ENCODE peak calls at places on chromosome 2, in seven cellular contexts. One of them, this sample, is unnamed.

GRCh38 chr2:200782243-200782642 is 29.5 kb upstream of the BZW1 start:
- DNase-seq in heart left ventricle: no peak
- DNase-seq in SJSA1: no peak
- DNase-seq in left lung: no peak
- DNase-seq in tibial artery: no peak
- DNase-seq in right lobe of liver: no peak
- DNase-seq in fibroblast of lung: no peak
- DNase-seq in this sample: no peak

GRCh38 chr2:216192931-216193330 is 83.8 kb downstream of the XRCC5 start:
- DNase-seq in heart left ventricle: no peak
- DNase-seq in SJSA1: no peak
- DNase-seq in left lung: no peak
- DNase-seq in tibial artery: no peak
- DNase-seq in right lobe of liver: no peak
- DNase-seq in fibroblast of lung: no peak
- DNase-seq in this sample: no peak

GRCh38 chr2:39213015-39213414 is 30.8 kb downstream of the CDKL4 start:
- DNase-seq in heart left ventricle: no peak
- DNase-seq in SJSA1: no peak
- DNase-seq in left lung: no peak
- DNase-seq in tibial artery: no peak
- DNase-seq in right lobe of liver: no peak
- DNase-seq in fibroblast of lung: no peak
- DNase-seq in this sample: no peak

GRCh38 chr2:111694690-111695089 is 189.3 kb downstream of the ANAPC1 start:
- DNase-seq in heart left ventricle: no peak
- DNase-seq in SJSA1: no peak
- DNase-seq in left lung: no peak
- DNase-seq in tibial artery: peak; percentile 76
- DNase-seq in right lobe of liver: no peak
- DNase-seq in fibroblast of lung: peak; percentile 100
- DNase-seq in this sample: no peak

GRCh38 chr2:102449370-102449974 is 23.6 kb upstream of the SLC9A4 start:
- DNase-seq in heart left ventricle: no peak
- DNase-seq in SJSA1: no peak
- DNase-seq in left lung: no peak
- DNase-seq in tibial artery: no peak
- DNase-seq in right lobe of liver: no peak
- DNase-seq in fibroblast of lung: peak; percentile 25
- DNase-seq in this sample: peak; percentile 9

GRCh38 chr2:16055848-16056580 is 115.7 kb downstream of the MYCN start:
- DNase-seq in heart left ventricle: no peak
- DNase-seq in SJSA1: no peak
- DNase-seq in left lung: no peak
- DNase-seq in tibial artery: no peak
- DNase-seq in right lobe of liver: no peak
- DNase-seq in fibroblast of lung: no peak
- DNase-seq in this sample: no peak

GRCh38 chr2:184599054-184599874 is 935 bp downstream of the ZNF804A start:
- DNase-seq in heart left ventricle: no peak
- DNase-seq in SJSA1: no peak
- DNase-seq in left lung: peak; percentile 26
- DNase-seq in tibial artery: no peak
- DNase-seq in right lobe of liver: no peak
- DNase-seq in fibroblast of lung: peak; percentile 48
- DNase-seq in this sample: peak; percentile 53

GRCh38 chr2:162840598-162841246 is 2.2 kb upstream of the KCNH7 start:
- DNase-seq in heart left ventricle: no peak
- DNase-seq in SJSA1: no peak
- DNase-seq in left lung: no peak
- DNase-seq in tibial artery: no peak
- DNase-seq in right lobe of liver: no peak
- DNase-seq in fibroblast of lung: peak; percentile 78
- DNase-seq in this sample: peak; percentile 70

GRCh38 chr2:7845332-7845731 is 836.5 kb upstream of the ID2 start:
- DNase-seq in heart left ventricle: no peak
- DNase-seq in SJSA1: peak; percentile 64
- DNase-seq in left lung: no peak
- DNase-seq in tibial artery: no peak
- DNase-seq in right lobe of liver: no peak
- DNase-seq in fibroblast of lung: peak; percentile 87
- DNase-seq in this sample: no peak

GRCh38 chr2:177983183-177983788 is 89.3 kb downstream of the PDE11A start:
- DNase-seq in heart left ventricle: no peak
- DNase-seq in SJSA1: peak; percentile 43
- DNase-seq in left lung: no peak
- DNase-seq in tibial artery: no peak
- DNase-seq in right lobe of liver: no peak
- DNase-seq in fibroblast of lung: peak; percentile 59
- DNase-seq in this sample: peak; percentile 72

DNA sequence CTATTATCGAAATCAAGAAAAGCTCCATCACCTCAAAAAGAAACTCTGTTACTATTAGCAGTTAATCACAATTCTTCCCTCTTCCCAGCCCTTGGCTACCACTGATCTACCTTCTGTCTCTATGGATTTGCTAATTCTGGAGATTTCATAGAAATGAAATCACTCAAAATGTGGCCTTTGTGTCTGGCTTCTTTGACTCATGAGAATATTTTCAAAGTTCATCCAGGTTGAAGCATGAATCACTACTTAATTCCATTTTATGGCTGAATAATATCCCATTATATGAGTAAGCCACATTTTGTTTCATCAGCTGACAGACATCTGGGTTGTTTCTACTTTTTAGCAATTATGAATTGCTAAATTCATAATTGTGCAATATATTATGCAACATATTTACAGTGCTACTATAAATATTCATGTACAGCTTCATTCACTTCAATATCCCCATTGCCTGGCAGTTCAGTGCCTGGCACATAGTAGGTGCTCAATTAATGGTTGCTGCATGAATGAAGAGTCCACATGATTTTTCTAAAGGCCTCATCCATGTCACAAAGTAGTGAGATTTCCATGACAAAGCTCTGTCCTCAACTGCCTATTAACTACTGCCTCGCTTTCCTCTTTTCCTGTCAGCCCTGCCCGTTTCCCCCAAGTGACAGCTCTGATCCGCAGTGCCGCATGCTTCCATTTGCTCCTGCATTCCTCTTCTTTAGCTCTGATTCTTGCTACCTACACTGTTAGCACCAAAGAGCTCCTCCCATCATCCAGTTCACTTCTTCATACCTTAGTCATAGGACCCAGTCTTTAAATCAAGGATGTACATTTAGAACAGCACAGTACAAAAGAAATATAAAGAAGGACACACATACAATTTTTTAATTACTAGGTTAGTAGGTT is 32.8 kb downstream of the CCDC93 start:
- DNase-seq in heart left ventricle: no peak
- DNase-seq in SJSA1: no peak
- DNase-seq in left lung: no peak
- DNase-seq in tibial artery: no peak
- DNase-seq in right lobe of liver: no peak
- DNase-seq in fibroblast of lung: peak; percentile 95
- DNase-seq in this sample: no peak
- H3K27ac ChIP-seq in heart left ventricle: no peak overlapping the region
- H3K27ac ChIP-seq in SJSA1: peak overlapping the region; percentile 79
- H3K27ac ChIP-seq in left lung: peak overlapping the region; percentile 23
- H3K27ac ChIP-seq in tibial artery: no peak overlapping the region
- H3K27ac ChIP-seq in right lobe of liver: no peak overlapping the region
- H3K27ac ChIP-seq in fibroblast of lung: peak overlapping the region; percentile 76
- H3K27ac ChIP-seq in this sample: no peak overlapping the region

DNA sequence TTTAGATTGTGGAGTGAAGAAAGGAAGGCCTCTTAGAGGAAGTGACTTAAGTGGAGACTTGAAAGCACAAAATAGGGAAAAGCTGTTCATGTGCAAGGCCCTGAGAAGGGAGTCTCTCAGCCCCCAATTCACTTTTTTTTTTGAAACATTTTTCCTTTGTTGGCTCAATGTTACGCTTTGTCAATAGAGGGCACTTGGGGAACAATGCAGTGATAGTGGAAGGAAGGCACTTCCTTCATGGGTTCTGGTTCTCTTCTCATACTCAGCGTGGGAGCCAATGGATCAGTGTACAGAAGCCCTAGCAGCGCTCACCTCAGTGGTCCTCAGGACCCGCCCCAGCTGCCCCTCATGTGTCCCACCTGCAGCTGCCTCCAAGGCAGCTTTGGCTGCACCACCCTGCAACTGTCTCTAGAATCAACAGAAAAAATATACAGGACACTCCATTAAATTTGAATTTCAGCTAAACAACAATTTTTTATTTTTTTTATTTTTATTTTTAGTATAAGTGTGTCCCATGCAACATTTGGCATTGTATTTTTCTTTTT is 8.6 kb upstream of the C2orf42 start:
- DNase-seq in heart left ventricle: no peak
- DNase-seq in SJSA1: no peak
- DNase-seq in left lung: no peak
- DNase-seq in tibial artery: no peak
- DNase-seq in right lobe of liver: no peak
- DNase-seq in fibroblast of lung: no peak
- DNase-seq in this sample: no peak
- H3K4me1 ChIP-seq in heart left ventricle: no peaks in the 10 kb centered on the region
- H3K4me1 ChIP-seq in SJSA1: no peaks in the 10 kb centered on the region
- H3K4me1 ChIP-seq in left lung: no peaks in the 10 kb centered on the region
- H3K4me1 ChIP-seq in tibial artery: no peaks in the 10 kb centered on the region
- H3K4me1 ChIP-seq in right lobe of liver: no peaks in the 10 kb centered on the region
- H3K4me1 ChIP-seq in fibroblast of lung: no peaks in the 10 kb centered on the region
- H3K4me1 ChIP-seq in this sample: no peaks in the 10 kb centered on the region

GRCh38 chr2:46091961-46092667 is 205.1 kb upstream of the EPAS1 start:
- DNase-seq in heart left ventricle: no peak
- DNase-seq in SJSA1: no peak
- DNase-seq in left lung: no peak
- DNase-seq in tibial artery: no peak
- DNase-seq in right lobe of liver: no peak
- DNase-seq in fibroblast of lung: no peak
- DNase-seq in this sample: no peak
- H3K27ac ChIP-seq in heart left ventricle: no peak overlapping the region
- H3K27ac ChIP-seq in SJSA1: no peak overlapping the region
- H3K27ac ChIP-seq in left lung: peak overlapping the region; percentile 8
- H3K27ac ChIP-seq in tibial artery: no peak overlapping the region
- H3K27ac ChIP-seq in right lobe of liver: no peak overlapping the region
- H3K27ac ChIP-seq in fibroblast of lung: no peak overlapping the region
- H3K27ac ChIP-seq in this sample: no peak overlapping the region

DNA sequence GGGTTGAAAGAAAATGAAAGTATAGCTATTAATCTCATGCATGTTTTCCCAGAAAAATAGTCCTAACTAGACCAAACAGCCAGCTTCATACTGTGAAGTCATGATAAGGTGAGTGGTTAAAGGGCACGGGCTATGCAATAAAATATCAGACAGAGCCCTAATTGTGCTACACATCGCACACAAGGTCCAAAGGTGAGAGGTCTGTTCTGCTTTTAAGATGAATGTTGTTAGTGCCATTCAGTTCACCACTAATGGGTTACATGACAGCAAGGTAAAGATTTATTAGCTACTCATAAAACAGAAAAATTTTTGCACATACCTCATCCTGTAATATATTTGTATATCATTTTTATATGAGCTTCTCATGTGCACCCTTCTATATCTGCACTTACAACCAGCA is 105.0 kb upstream of the STK17B start:
- DNase-seq in heart left ventricle: no peak
- DNase-seq in SJSA1: no peak
- DNase-seq in left lung: no peak
- DNase-seq in tibial artery: no peak
- DNase-seq in right lobe of liver: no peak
- DNase-seq in fibroblast of lung: no peak
- DNase-seq in this sample: no peak
- H3K4me1 ChIP-seq in heart left ventricle: peaks cover 10% of the 10 kb centered on the region
- H3K4me1 ChIP-seq in SJSA1: peaks cover 48% of the 10 kb centered on the region
- H3K4me1 ChIP-seq in left lung: peaks cover 13% of the 10 kb centered on the region
- H3K4me1 ChIP-seq in tibial artery: no peaks in the 10 kb centered on the region
- H3K4me1 ChIP-seq in right lobe of liver: no peaks in the 10 kb centered on the region
- H3K4me1 ChIP-seq in fibroblast of lung: peaks cover 11% of the 10 kb centered on the region
- H3K4me1 ChIP-seq in this sample: peaks cover 51% of the 10 kb centered on the region

GRCh38 chr2:226466589-226466988 is 333.0 kb downstream of the IRS1 start:
- DNase-seq in heart left ventricle: no peak
- DNase-seq in SJSA1: no peak
- DNase-seq in left lung: no peak
- DNase-seq in tibial artery: no peak
- DNase-seq in right lobe of liver: no peak
- DNase-seq in fibroblast of lung: peak; percentile 26
- DNase-seq in this sample: no peak

GRCh38 chr2:226467221-226467620 is 332.4 kb downstream of the IRS1 start:
- DNase-seq in heart left ventricle: no peak
- DNase-seq in SJSA1: no peak
- DNase-seq in left lung: no peak
- DNase-seq in tibial artery: no peak
- DNase-seq in right lobe of liver: no peak
- DNase-seq in fibroblast of lung: no peak
- DNase-seq in this sample: no peak

GRCh38 chr2:226467633-226468032 is 332.0 kb downstream of the IRS1 start:
- DNase-seq in heart left ventricle: no peak
- DNase-seq in SJSA1: no peak
- DNase-seq in left lung: no peak
- DNase-seq in tibial artery: no peak
- DNase-seq in right lobe of liver: no peak
- DNase-seq in fibroblast of lung: no peak
- DNase-seq in this sample: no peak

GRCh38 chr2:226464380-226464779 is 335.2 kb downstream of the IRS1 start:
- DNase-seq in heart left ventricle: no peak
- DNase-seq in SJSA1: no peak
- DNase-seq in left lung: no peak
- DNase-seq in tibial artery: no peak
- DNase-seq in right lobe of liver: no peak
- DNase-seq in fibroblast of lung: no peak
- DNase-seq in this sample: no peak

DNA sequence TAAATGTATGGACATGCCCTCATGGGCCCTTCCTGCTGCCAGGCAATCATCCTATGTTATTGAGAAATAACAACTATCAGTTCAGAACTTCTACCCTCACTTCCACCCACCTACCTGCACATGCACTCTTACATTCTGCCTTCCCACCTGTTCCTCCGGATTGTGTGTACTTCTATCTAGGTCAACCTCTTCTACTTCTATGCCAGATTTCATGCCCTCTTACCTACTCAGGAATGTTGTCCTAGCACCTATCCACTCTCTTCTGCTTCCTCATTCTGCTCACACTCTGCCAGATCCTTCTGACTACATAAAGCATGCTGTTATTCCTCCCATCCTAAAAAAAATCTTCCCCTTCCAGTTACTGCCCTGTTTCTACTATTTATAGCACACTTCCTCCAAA is 333.5 kb downstream of the IRS1 start:
- DNase-seq in heart left ventricle: no peak
- DNase-seq in SJSA1: no peak
- DNase-seq in left lung: no peak
- DNase-seq in tibial artery: no peak
- DNase-seq in right lobe of liver: no peak
- DNase-seq in fibroblast of lung: no peak
- DNase-seq in this sample: no peak
- H3K27ac ChIP-seq in heart left ventricle: no peak overlapping the region
- H3K27ac ChIP-seq in SJSA1: no peak overlapping the region
- H3K27ac ChIP-seq in left lung: no peak overlapping the region
- H3K27ac ChIP-seq in tibial artery: no peak overlapping the region
- H3K27ac ChIP-seq in right lobe of liver: no peak overlapping the region
- H3K27ac ChIP-seq in fibroblast of lung: no peak overlapping the region
- H3K27ac ChIP-seq in this sample: no peak overlapping the region

This sample was measured in SJCRH30.